ENCODE peak calls at places on chromosome 15, in nine cellular contexts. P, R, F, L, O, S, N, Z and K are unnamed samples.

GRCh38 chr15:74988007-74988800 is 7.2 kb upstream of the SCAMP5 start:
- DNase-seq in P (no peak), R (peak), F (peak), L (no peak), O (peak), S (no peak), N (no peak), Z (no peak), K (no peak)

GRCh38 chr15:77901921-77902750 is 175.4 kb downstream of the TBC1D2B start:
- DNase-seq in P (no peak), R (no peak), F (no peak), L (no peak), O (no peak), S (no peak), N (peak), Z (no peak), K (no peak)

GRCh38 chr15:59642351-59642750 is 15.0 kb downstream of the GTF2A2 start:
- DNase-seq in P (no peak), R (no peak), F (no peak), L (no peak), O (no peak), S (no peak), N (no peak), Z (no peak), K (no peak)

GRCh38 chr15:99424978-99425665 is 140.7 kb upstream of the MEF2A start:
- DNase-seq in P (no peak), R (peak), F (no peak), L (peak), O (peak), S (no peak), N (peak), Z (no peak), K (no peak)

GRCh38 chr15:101827257-101827656 is 15.3 kb downstream of the OR4F15 start:
- DNase-seq in P (no peak), R (no peak), F (no peak), L (peak), O (peak), S (no peak), N (no peak), Z (no peak), K (no peak)

GRCh38 chr15:100125627-100126231 is 216.0 kb downstream of the ADAMTS17 start:
- DNase-seq in P (peak), R (no peak), F (no peak), L (no peak), O (no peak), S (no peak), N (peak), Z (no peak), K (no peak)

GRCh38 chr15:61196711-61197110 is 32.4 kb downstream of the RORA start:
- DNase-seq in P (no peak), R (no peak), F (no peak), L (no peak), O (no peak), S (no peak), N (no peak), Z (no peak), K (no peak)

GRCh38 chr15:63236272-63236671 is 41.1 kb upstream of the APH1B start:
- DNase-seq in P (no peak), R (no peak), F (no peak), L (no peak), O (no peak), S (no peak), N (no peak), Z (no peak), K (no peak)

GRCh38 chr15:35038655-35039534 is 46.2 kb downstream of the NANOGP8 start:
- DNase-seq in P (no peak), R (no peak), F (no peak), L (peak), O (peak), S (no peak), N (no peak), Z (no peak), K (no peak)

GRCh38 chr15:98621021-98621420 is 27.3 kb upstream of the IGF1R start:
- DNase-seq in P (no peak), R (no peak), F (no peak), L (no peak), O (no peak), S (no peak), N (no peak), Z (no peak), K (no peak)

GRCh38 chr15:90749754-90750153 is 32.6 kb downstream of the BLM start:
- DNase-seq in P (no peak), R (no peak), F (no peak), L (no peak), O (no peak), S (no peak), N (no peak), Z (no peak), K (no peak)

GRCh38 chr15:90362936-90363212 is 10.8 kb downstream of the ZNF774 start:
- DNase-seq in P (no peak), R (no peak), F (no peak), L (peak), O (peak), S (no peak), N (no peak), Z (no peak), K (no peak)

GRCh38 chr15:68598171-68599152 is 19.7 kb downstream of the CORO2B start:
- DNase-seq in P (no peak), R (no peak), F (no peak), L (no peak), O (no peak), S (no peak), N (no peak), Z (no peak), K (no peak)

GRCh38 chr15:68056097-68056865 is 2.2 kb downstream of the PIAS1 start:
- DNase-seq in P (no peak), R (no peak), F (no peak), L (no peak), O (no peak), S (no peak), N (no peak), Z (no peak), K (no peak)

GRCh38 chr15:69713726-69714559 is 261.3 kb downstream of the RPLP1 start:
- DNase-seq in P (no peak), R (peak), F (peak), L (no peak), O (no peak), S (no peak), N (no peak), Z (no peak), K (no peak)

GRCh38 chr15:48989175-48989574 is 25.5 kb upstream of the SHC4 start:
- DNase-seq in P (no peak), R (no peak), F (no peak), L (no peak), O (no peak), S (no peak), N (no peak), Z (no peak), K (no peak)

GRCh38 chr15:25410649-25411048 is 28.2 kb downstream of the UBE3A start:
- DNase-seq in P (no peak), R (no peak), F (no peak), L (no peak), O (no peak), S (no peak), N (no peak), Z (no peak), K (no peak)

GRCh38 chr15:89143503-89144162 is 55.4 kb downstream of the ABHD2 start:
- DNase-seq in P (no peak), R (no peak), F (no peak), L (no peak), O (peak), S (no peak), N (peak), Z (no peak), K (no peak)

GRCh38 chr15:71136159-71137137 is 21.2 kb downstream of the THSD4 start:
- DNase-seq in P (no peak), R (no peak), F (no peak), L (no peak), O (peak), S (no peak), N (peak), Z (peak), K (no peak)
- TF ChIP-seq CTCF in P (no peak), R (no peak), F (no peak), L (peak), O (peak), S (no peak), N (peak), Z (peak), K (no peak)

GRCh38 chr15:83784975-83785374 is 131.1 kb downstream of the ADAMTSL3 start:
- DNase-seq in P (no peak), R (no peak), F (no peak), L (no peak), O (no peak), S (no peak), N (no peak), Z (peak), K (no peak)
- TF ChIP-seq CTCF in P (no peak), R (no peak), F (no peak), L (no peak), O (no peak), S (no peak), N (no peak), Z (no peak), K (no peak)

GRCh38 chr15:50182233-50183013 is 427 bp downstream of the SLC27A2 start:
- DNase-seq in P (no peak), R (peak), F (peak), L (no peak), O (no peak), S (peak), N (no peak), Z (no peak), K (no peak)
- TF ChIP-seq CTCF in P (no peak), R (no peak), F (no peak), L (no peak), O (peak), S (no peak), N (no peak), Z (no peak), K (no peak)

GRCh38 chr15:66947471-66947870 is 117.9 kb upstream of the SMAD3 start:
- DNase-seq in P (no peak), R (no peak), F (no peak), L (no peak), O (no peak), S (no peak), N (no peak), Z (no peak), K (no peak)

GRCh38 chr15:66946578-66947164 is 118.7 kb upstream of the SMAD3 start:
- DNase-seq in P (peak), R (peak), F (peak), L (no peak), O (peak), S (no peak), N (peak), Z (no peak), K (peak)

GRCh38 chr15:66945842-66946241 is 119.6 kb upstream of the SMAD3 start:
- DNase-seq in P (no peak), R (no peak), F (no peak), L (no peak), O (no peak), S (no peak), N (no peak), Z (no peak), K (no peak)

GRCh38 chr15:66950114-66950513 is 115.3 kb upstream of the SMAD3 start:
- DNase-seq in P (no peak), R (no peak), F (no peak), L (no peak), O (no peak), S (no peak), N (peak), Z (no peak), K (no peak)

DNA sequence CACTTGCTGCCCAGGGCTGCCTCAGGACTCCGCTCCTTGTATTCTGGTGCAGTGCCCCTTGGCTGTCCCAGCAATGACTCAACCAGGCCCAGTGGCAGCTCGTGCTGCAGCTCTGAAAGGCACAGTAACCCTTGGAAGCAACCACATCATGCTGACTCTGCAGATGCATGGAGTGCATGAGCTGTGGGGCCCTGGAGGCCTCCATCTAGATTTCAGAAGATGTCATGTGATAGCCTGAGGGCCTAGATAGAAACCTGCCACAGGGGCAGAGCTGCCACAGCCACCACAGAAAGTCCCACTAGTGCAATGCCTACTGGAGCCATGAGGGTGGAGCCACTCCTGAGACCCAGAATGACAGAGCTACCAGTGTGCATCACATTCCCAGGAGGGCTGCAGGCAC is 117.1 kb upstream of the SMAD3 start:
- DNase-seq in P (no peak), R (no peak), F (no peak), L (no peak), O (peak), S (no peak), N (no peak), Z (no peak), K (no peak)
- TF ChIP-seq CTCF in P (no peak), R (no peak), F (no peak), L (no peak), O (peak), S (no peak), N (no peak), Z (no peak), K (no peak)

GRCh38 chr15:52924641-52925040 is 134.5 kb upstream of the ONECUT1 start:
- DNase-seq in P (no peak), R (no peak), F (no peak), L (no peak), O (no peak), S (no peak), N (no peak), Z (no peak), K (no peak)

DNA sequence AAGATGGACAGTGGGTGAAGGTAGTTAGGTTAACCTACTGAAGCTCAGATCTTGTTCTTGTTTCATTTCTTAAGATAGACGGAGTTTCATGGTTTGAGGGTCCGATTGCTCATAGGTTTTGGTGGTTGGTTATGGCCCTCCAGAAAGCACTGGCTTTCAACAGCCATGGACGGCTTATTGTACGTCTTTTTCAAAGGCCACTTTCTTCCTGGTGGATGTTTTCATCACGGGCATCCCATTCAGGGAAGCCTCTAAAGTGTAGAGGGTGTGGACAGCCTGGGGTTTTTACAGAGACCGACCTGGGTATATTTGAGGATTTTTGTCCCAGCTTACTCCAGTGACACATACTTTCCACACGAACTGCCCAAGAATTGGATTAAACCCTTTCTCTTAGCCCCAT is 132.7 kb upstream of the ONECUT1 start:
- DNase-seq in P (no peak), R (no peak), F (no peak), L (no peak), O (no peak), S (no peak), N (no peak), Z (no peak), K (no peak)
- TF ChIP-seq CTCF in P (no peak), R (no peak), F (no peak), L (no peak), O (no peak), S (no peak), N (no peak), Z (no peak), K (no peak)